ENCODE peak calls at places on chromosomes 12 and 14, in five cellular contexts. V, H, Y, P and K are unnamed samples.

GRCh38 chr12:69154585-69155363 is 84.6 kb upstream of the CPSF6 start:
- DNase-seq in Y (peak; percentile 30), P (peak; percentile 68), V (peak; percentile 52), H (peak; percentile 50), K (no peak)

GRCh38 chr12:53728206-53728605 is 954 bp upstream of the CALCOCO1 start:
- DNase-seq in V (no peak), H (no peak), Y (no peak), P (no peak), K (no peak)

GRCh38 chr14:59919582-59920377 is at the start of gene LRRC9:
- DNase-seq in H (no peak), Y (no peak), V (peak; percentile 9), P (peak; percentile 17), K (peak; percentile 41)

GRCh38 chr12:34402899-34403705 is 380.8 kb downstream of the ALG10 start:
- DNase-seq in Y (no peak), V (peak; percentile 7), H (no peak), P (peak; percentile 1), K (peak; percentile 18)

GRCh38 chr12:92606956-92607355 is 95.8 kb upstream of the PLEKHG7 start:
- DNase-seq in H (no peak), Y (no peak), V (no peak), P (no peak), K (no peak)

GRCh38 chr12:47123730-47124129 is 44.0 kb upstream of the AMIGO2 start:
- DNase-seq in V (no peak), P (no peak), Y (no peak), H (no peak), K (no peak)

GRCh38 chr14:48857366-48857765 is 728.8 kb downstream of the RPS29 start:
- DNase-seq in Y (no peak), P (no peak), V (no peak), H (no peak), K (no peak)

GRCh38 chr12:106133136-106134087 is 5.3 kb downstream of the NUAK1 start:
- DNase-seq in Y (peak; percentile 89), P (no peak), H (no peak), V (no peak), K (no peak)

GRCh38 chr12:131828671-131829350 is 618 bp downstream of the MMP17 start:
- DNase-seq in P (peak; percentile 55), H (no peak), V (no peak), Y (peak; percentile 24), K (no peak)

GRCh38 chr12:120117961-120118709 is 1.6 kb upstream of the RAB35 start:
- DNase-seq in H (no peak), V (no peak), Y (peak; percentile 66), P (peak; percentile 61), K (no peak)

GRCh38 chr12:879641-880040 is 69.9 kb downstream of the RAD52 start:
- DNase-seq in Y (peak; percentile 29), V (peak; percentile 25), H (peak; percentile 47), P (no peak), K (no peak)

GRCh38 chr14:60561845-60562746 is 53.1 kb downstream of the SIX6 start:
- DNase-seq in P (peak; percentile 20), Y (peak; percentile 47), V (peak; percentile 31), H (peak; percentile 66), K (no peak)

GRCh38 chr12:88471641-88472040 is 108.6 kb downstream of the KITLG start:
- DNase-seq in P (no peak), Y (peak; percentile 72), H (peak; percentile 48), V (peak; percentile 14), K (no peak)

GRCh38 chr12:66799548-66799947 is 120.7 kb upstream of the GRIP1 start:
- DNase-seq in V (no peak), H (no peak), P (no peak), Y (no peak), K (no peak)

GRCh38 chr14:97625512-97625911 is 828.3 kb downstream of the VRK1 start:
- DNase-seq in P (no peak), H (no peak), V (no peak), Y (no peak), K (no peak)

GRCh38 chr14:68649461-68650189 is 143.2 kb downstream of the ZFP36L1 start:
- DNase-seq in Y (no peak), P (no peak), V (no peak), H (no peak), K (no peak)

GRCh38 chr12:124184456-124184855 is 110.4 kb upstream of the RFLNA start:
- DNase-seq in V (no peak), H (no peak), P (no peak), Y (no peak), K (no peak)

GRCh38 chr14:68781161-68782021 is 11.5 kb downstream of the ZFP36L1 start:
- DNase-seq in Y (no peak), V (no peak), P (no peak), H (no peak), K (peak; percentile 21)

GRCh38 chr12:89417246-89417977 is 65.1 kb upstream of the DUSP6 start:
- DNase-seq in V (no peak), P (no peak), H (peak; percentile 4), Y (peak; percentile 38), K (no peak)

GRCh38 chr12:120362516-120363273 is 6.3 kb downstream of the MSI1 start:
- DNase-seq in P (no peak), V (no peak), H (no peak), Y (no peak), K (no peak)

GRCh38 chr12:94202245-94203180 is 54.1 kb downstream of the PLXNC1 start:
- DNase-seq in V (no peak), H (no peak), P (no peak), Y (peak; percentile 74), K (no peak)

GRCh38 chr14:67599698-67600561 is at the start of gene PIGH:
- DNase-seq in V (peak; percentile 92), P (peak; percentile 90), Y (peak; percentile 84), H (peak; percentile 77), K (peak; percentile 99)

GRCh38 chr12:113932411-113933196 is 33.5 kb downstream of the RBM19 start:
- DNase-seq in P (peak; percentile 91), H (peak; percentile 7), V (peak; percentile 30), Y (no peak), K (no peak)

GRCh38 chr12:49055092-49055491 is 5.5 kb downstream of the KMT2D start:
- DNase-seq in P (no peak), V (no peak), Y (no peak), H (no peak), K (no peak)

GRCh38 chr14:93994919-93995682 is 2.0 kb upstream of the CCDC197 start:
- DNase-seq in P (no peak), V (peak; percentile 80), Y (peak; percentile 95), H (peak; percentile 19), K (no peak)

GRCh38 chr12:110270125-110270962 is 10.7 kb upstream of the ATP2A2 start:
- DNase-seq in P (peak; percentile 70), Y (peak; percentile 50), V (peak; percentile 58), H (peak; percentile 49), K (peak; percentile 25)

GRCh38 chr12:19018302-19018980 is 111.1 kb upstream of the PLEKHA5 start:
- DNase-seq in V (no peak), H (peak; percentile 40), Y (peak; percentile 75), P (no peak), K (no peak)

GRCh38 chr14:39169541-39169900 is 612 bp downstream of the TRAPPC6B start:
- DNase-seq in H (no peak), V (no peak), P (no peak), Y (peak; percentile 39), K (no peak)

GRCh38 chr12:6652391-6652790 is 5.2 kb upstream of the ACRBP start:
- DNase-seq in H (no peak), Y (no peak), P (peak; percentile 22), V (no peak), K (no peak)
- H3K36me3 ChIP-seq in H (peaks cover 38% of the 10 kb centered on the region), Y (peaks cover 4% of the 10 kb centered on the region), P (peaks cover 12% of the 10 kb centered on the region), V (peaks cover 4% of the 10 kb centered on the region), K (peaks cover 32% of the 10 kb centered on the region)

DNA sequence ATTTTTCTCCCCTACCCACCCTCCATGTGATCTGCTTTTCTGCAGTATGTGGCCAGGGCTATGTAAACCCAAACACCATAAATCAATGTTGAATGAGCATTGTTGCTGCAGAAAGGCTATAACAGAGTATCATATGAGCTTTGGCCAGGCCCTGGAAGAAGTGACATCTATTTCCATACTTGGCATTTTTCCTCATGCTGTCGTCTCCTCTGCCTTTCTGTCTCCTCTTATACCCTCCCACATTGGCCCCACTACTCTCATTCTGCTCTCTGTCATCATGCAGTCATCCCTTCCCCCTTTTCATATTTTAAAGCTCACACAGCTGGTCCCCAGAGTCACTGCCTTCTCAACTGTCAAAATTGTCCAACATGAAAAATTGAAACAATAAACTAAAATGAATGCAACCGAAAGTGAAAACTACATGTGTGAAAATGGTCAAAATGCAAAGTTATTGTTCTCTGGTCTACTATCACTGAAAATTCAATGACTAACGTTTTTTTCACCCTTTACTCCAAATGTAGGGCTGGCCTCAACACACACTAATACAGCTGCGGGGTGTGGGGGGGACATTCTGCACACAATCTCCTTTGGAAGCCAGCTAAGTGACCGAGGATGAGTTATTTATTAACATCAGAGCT is 290.7 kb upstream of the TMPO start:
- DNase-seq in H (no peak), P (no peak), V (no peak), Y (no peak), K (no peak)
- H3K4me3 ChIP-seq in H (no peak overlapping the region), P (no peak overlapping the region), V (no peak overlapping the region), Y (no peak overlapping the region), K (no peak overlapping the region)

GRCh38 chr14:23093104-23093503 is 1.8 kb downstream of the ACIN1 start:
- DNase-seq in Y (no peak), P (no peak), V (no peak), H (no peak), K (no peak)
- H3K36me3 ChIP-seq in Y (peaks cover 41% of the 10 kb centered on the region), P (peaks cover 68% of the 10 kb centered on the region), V (peaks cover 18% of the 10 kb centered on the region), H (peaks cover 30% of the 10 kb centered on the region), K (peaks cover 35% of the 10 kb centered on the region)

GRCh38 chr14:34713122-34713680 is 1.2 kb downstream of the CFL2 start:
- DNase-seq in Y (no peak), P (peak; percentile 29), V (no peak), H (no peak), K (no peak)

GRCh38 chr14:34711808-34712712 is 2.3 kb downstream of the CFL2 start:
- DNase-seq in P (no peak), H (no peak), V (no peak), Y (no peak), K (no peak)

GRCh38 chr14:34711169-34711568 is 3.2 kb downstream of the CFL2 start:
- DNase-seq in Y (peak; percentile 54), H (peak; percentile 89), P (no peak), V (no peak), K (no peak)

GRCh38 chr14:34710006-34710405 is 4.4 kb downstream of the CFL2 start:
- DNase-seq in P (no peak), Y (no peak), H (no peak), V (no peak), K (no peak)

DNA sequence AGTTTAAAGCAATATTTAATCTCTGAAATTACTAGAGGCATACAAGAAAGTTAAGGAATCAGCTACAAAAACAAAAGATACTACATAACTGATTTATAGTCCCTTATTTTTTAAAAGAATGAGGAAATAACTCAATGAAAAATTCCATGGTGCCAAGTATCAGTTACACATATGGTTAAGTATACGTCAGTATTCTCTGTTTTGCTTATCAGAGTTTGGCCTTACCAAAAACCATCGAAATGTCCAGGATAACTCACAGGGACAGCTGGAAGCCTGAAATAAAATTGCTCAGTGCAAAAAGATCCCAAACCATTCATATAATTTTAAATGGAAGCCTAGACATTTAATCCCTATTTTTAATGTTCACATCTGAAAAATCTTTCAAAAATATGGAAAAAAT is 3.6 kb downstream of the CFL2 start:
- DNase-seq in Y (no peak), V (no peak), H (no peak), P (no peak), K (no peak)
- H3K4me3 ChIP-seq in Y (no peak overlapping the region), V (peak overlapping the region; percentile 87), H (no peak overlapping the region), P (no peak overlapping the region), K (no peak overlapping the region)